ENCODE peak calls at places on chromosome 1, in four cellular contexts. V, E, Y and S are unnamed samples. For H3K4me1, the result is how much of the 10 kb centered on the place peaks cover.

GRCh38 chr1:236746785-236747184 is 48.3 kb upstream of the MTR start:
- DNase-seq in Y (no peak), V (no peak), E (no peak), S (no peak)

GRCh38 chr1:228515200-228515834 is 28.1 kb downstream of the RNF187 start:
- DNase-seq in Y (peak), V (no peak), E (no peak), S (no peak)

GRCh38 chr1:147626304-147626703 is 44.0 kb downstream of the ACP6 start:
- DNase-seq in Y (no peak), V (no peak), E (no peak), S (no peak)

GRCh38 chr1:170145691-170146676 is at the start of gene NTMT2:
- DNase-seq in E (no peak), V (peak), Y (no peak), S (peak)

GRCh38 chr1:84401156-84401555 is 2.9 kb downstream of the DNASE2B start:
- DNase-seq in Y (no peak), E (no peak), V (no peak), S (no peak)

GRCh38 chr1:160608941-160609340 is 29.6 kb upstream of the CD84 start:
- DNase-seq in Y (no peak), E (no peak), V (no peak), S (no peak)

GRCh38 chr1:65421341-65422174 is 1.1 kb downstream of the LEPR start:
- DNase-seq in E (no peak), Y (no peak), V (no peak), S (no peak)

GRCh38 chr1:22105611-22106207 is 37.2 kb downstream of the WNT4 start:
- DNase-seq in V (peak), Y (peak), E (no peak), S (no peak)

GRCh38 chr1:17194981-17195528 is 9.9 kb upstream of the PADI1 start:
- DNase-seq in V (no peak), Y (no peak), E (no peak), S (no peak)

GRCh38 chr1:10649484-10650201 is 146.8 kb downstream of the CASZ1 start:
- DNase-seq in Y (no peak), E (no peak), V (no peak), S (peak)

GRCh38 chr1:167665469-167665868 is 35.4 kb downstream of the RCSD1 start:
- DNase-seq in Y (no peak), E (no peak), V (no peak), S (no peak)

GRCh38 chr1:38132681-38133080 is 86.1 kb upstream of the POU3F1 start:
- DNase-seq in Y (no peak), E (no peak), V (no peak), S (no peak)

GRCh38 chr1:23249785-23250184 is 32.5 kb upstream of the HTR1D start:
- DNase-seq in Y (no peak), E (no peak), V (no peak), S (no peak)

GRCh38 chr1:78633209-78633608 is 13.0 kb downstream of the IFI44L start:
- DNase-seq in Y (no peak), E (no peak), V (no peak), S (no peak)

GRCh38 chr1:220914283-220915116 is 35.3 kb downstream of the HLX start:
- DNase-seq in Y (no peak), E (no peak), V (no peak), S (no peak)

GRCh38 chr1:152823291-152823690 is 4.0 kb upstream of the LCE1A start:
- DNase-seq in E (no peak), Y (no peak), V (no peak), S (no peak)

GRCh38 chr1:3742439-3743298 is 9.6 kb upstream of the CCDC27 start:
- DNase-seq in E (no peak), V (no peak), Y (no peak), S (peak)
- H3K4me1 ChIP-seq in E (under half), V (under half), Y (under half), S (under half)

GRCh38 chr1:40810915-40811314 is 27.3 kb downstream of the KCNQ4 start:
- DNase-seq in V (no peak), Y (no peak), E (no peak), S (no peak)

GRCh38 chr1:40819101-40819500 is 35.5 kb downstream of the KCNQ4 start:
- DNase-seq in V (no peak), Y (no peak), E (no peak), S (peak)

GRCh38 chr1:40818264-40818961 is 34.8 kb downstream of the KCNQ4 start:
- DNase-seq in Y (no peak), E (peak), V (peak), S (peak)

GRCh38 chr1:40817791-40818263 is 34.2 kb downstream of the KCNQ4 start:
- DNase-seq in Y (no peak), V (no peak), E (no peak), S (no peak)

DNA sequence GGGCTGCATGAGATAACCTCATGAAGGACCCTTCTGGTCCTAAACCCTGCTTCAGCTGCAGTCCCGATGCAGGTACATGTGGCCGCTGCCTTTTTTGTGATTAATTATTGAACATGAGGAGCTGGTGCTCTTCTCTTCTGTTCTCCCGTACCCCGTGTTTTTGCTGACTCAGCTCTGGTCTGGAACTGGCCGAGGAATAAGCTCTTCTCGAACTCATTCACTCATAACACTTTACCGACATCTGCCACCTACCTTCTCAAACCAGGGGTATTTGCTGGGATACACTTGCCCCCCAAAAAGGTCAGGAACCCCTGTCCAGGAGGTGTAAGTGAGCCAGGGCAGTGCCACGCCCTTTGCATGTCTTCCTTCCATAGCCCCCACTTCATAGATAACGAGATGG is 31.8 kb downstream of the KCNQ4 start:
- DNase-seq in V (no peak), Y (no peak), E (no peak), S (no peak)
- H3K27ac ChIP-seq in V (no peak), Y (no peak), E (no peak), S (no peak)

DNA sequence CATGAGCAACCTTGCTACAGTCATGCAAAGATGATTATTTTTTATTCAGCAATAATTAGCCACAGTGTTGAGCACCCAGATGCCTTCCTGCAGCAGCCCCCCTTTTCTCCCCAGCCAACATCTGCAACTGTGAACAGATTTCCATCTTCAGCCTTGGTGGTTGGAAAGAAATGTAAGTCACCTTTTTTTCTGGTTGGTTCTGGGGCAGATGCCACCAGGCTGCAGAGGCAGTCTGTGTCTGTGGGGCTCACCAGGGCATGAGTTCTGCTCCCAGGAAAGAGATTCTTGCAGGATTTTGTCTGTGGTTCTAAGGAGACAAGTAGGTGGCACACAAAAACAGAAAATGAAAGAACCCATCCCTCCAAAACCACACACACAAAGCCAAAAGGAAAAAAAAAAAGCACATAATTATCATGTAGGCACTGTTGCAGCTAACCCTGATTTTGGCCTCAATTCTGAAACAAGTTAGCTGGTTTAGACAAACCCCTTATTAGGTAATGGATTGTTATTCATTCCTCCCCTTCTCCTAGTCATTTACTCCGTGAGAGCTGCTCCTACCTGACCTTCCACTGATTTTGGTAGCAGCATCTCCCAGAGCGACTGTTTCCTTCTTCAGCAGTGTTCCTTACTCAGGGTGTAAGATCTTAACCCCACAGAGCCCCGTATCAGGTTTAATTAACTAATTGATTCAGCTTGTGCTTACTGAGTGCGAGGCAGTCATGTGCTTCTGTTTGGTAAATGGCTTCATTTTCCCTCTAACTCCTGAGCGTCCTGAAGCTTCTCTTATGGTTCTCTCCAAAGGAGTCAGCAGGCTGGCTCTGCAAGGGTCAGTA is 36.5 kb downstream of the GALNT2 start:
- DNase-seq in Y (no peak), V (no peak), E (no peak), S (no peak)
- H3K4me1 ChIP-seq in Y (under half), V (under half), E (under half), S (under half)

GRCh38 chr1:212430955-212431394 is 1.7 kb upstream of the NENF start:
- DNase-seq in V (peak), Y (no peak), E (no peak), S (no peak)

GRCh38 chr1:212433577-212434462 is 1.1 kb downstream of the NENF start:
- DNase-seq in V (no peak), E (no peak), Y (no peak), S (peak)

GRCh38 chr1:212432706-212433576 is at the start of gene NENF:
- DNase-seq in Y (peak), E (peak), V (peak), S (peak)

GRCh38 chr1:212431656-212432055 is 1.1 kb upstream of the NENF start:
- DNase-seq in E (no peak), Y (no peak), V (no peak), S (no peak)

GRCh38 chr1:212432163-212432705 is 486 bp upstream of the NENF start:
- DNase-seq in V (no peak), E (no peak), Y (no peak), S (no peak)
- H3K27ac ChIP-seq in V (no peak), E (peak), Y (peak), S (no peak)